ENCODE peak calls at places on chromosomes 4 and X, in seven cellular contexts. H is sigmoid colon, L is heart left ventricle, E is testis, K is transverse colon, I is gastrocnemius medialis, T is Peyer's patch. S is an unnamed sample. For H3K27me3, the result is how much of the 10 kb centered on the place peaks cover.

GRCh38 chr4:1055721-1056590 is 44.5 kb downstream of the FGFRL1 start:
- DNase-seq in T (peak), E (peak), H (peak), L (no peak), K (peak), I (no peak), S (peak)

GRCh38 chr4:65669008-65669971 is 999 bp downstream of the EPHA5 start:
- DNase-seq in L (no peak), H (peak), E (no peak), K (no peak), I (no peak), T (no peak), S (peak)

GRCh38 chr4:81466841-81467671 is 4.7 kb downstream of the RASGEF1B start:
- DNase-seq in I (peak), K (peak), H (no peak), T (peak), L (peak), E (peak), S (no peak)

GRCh38 chrX:153922932-153923857 is 2.9 kb downstream of the ARHGAP4 start:
- DNase-seq in L (peak), E (peak), K (peak), T (peak), I (peak), H (peak), S (peak)

GRCh38 chr4:15413623-15414019 is 14.2 kb upstream of the C1QTNF7 start:
- DNase-seq in H (no peak), E (no peak), L (no peak), I (no peak), T (no peak), K (no peak), S (no peak)

GRCh38 chrX:118965395-118965794 is 9.0 kb upstream of the LONRF3 start:
- DNase-seq in E (no peak), K (no peak), L (no peak), T (no peak), H (no peak), I (no peak), S (no peak)

GRCh38 chrX:119155416-119156035 is 27.9 kb upstream of the KIAA1210 start:
- DNase-seq in E (no peak), L (no peak), T (no peak), K (peak), H (no peak), I (no peak), S (no peak)

GRCh38 chrX:153598541-153599191 is at the start of gene CCNQ:
- DNase-seq in H (no peak), E (no peak), T (peak), K (peak), I (no peak), L (no peak), S (peak)

GRCh38 chr4:46441116-46441859 is 51.4 kb upstream of the GABRA2 start:
- DNase-seq in T (no peak), I (no peak), E (no peak), L (no peak), K (no peak), H (no peak), S (no peak)

GRCh38 chr4:36230523-36230922 is 13.8 kb downstream of the ARAP2 start:
- DNase-seq in K (no peak), L (no peak), I (no peak), E (no peak), H (no peak), T (no peak), S (no peak)

GRCh38 chr4:38678078-38678477 is 14.1 kb downstream of the KLF3 start:
- DNase-seq in E (no peak), I (no peak), K (no peak), L (no peak), T (no peak), H (no peak), S (no peak)

GRCh38 chr4:7393491-7394183 is 41.1 kb downstream of the PSAPL1 start:
- DNase-seq in K (no peak), L (no peak), H (no peak), I (no peak), E (no peak), T (peak), S (no peak)

GRCh38 chr4:151215295-151215694 is 61.7 kb upstream of the PRSS48 start:
- DNase-seq in H (no peak), I (no peak), T (no peak), L (no peak), K (no peak), E (peak), S (no peak)

GRCh38 chr4:140609548-140610425 is 41.0 kb upstream of the UCP1 start:
- DNase-seq in H (no peak), T (no peak), E (no peak), K (no peak), L (peak), I (no peak), S (no peak)

GRCh38 chr4:114132830-114133229 is 153.4 kb upstream of the ARSJ start:
- DNase-seq in H (no peak), E (no peak), K (no peak), I (no peak), T (no peak), L (no peak), S (no peak)

GRCh38 chr4:142201041-142201440 is 564.7 kb downstream of the IL15 start:
- DNase-seq in I (no peak), L (no peak), T (no peak), K (no peak), E (no peak), H (no peak), S (no peak)

GRCh38 chr4:27429260-27429970 is 568.8 kb downstream of the STIM2 start:
- DNase-seq in L (peak), E (no peak), K (no peak), I (no peak), T (no peak), H (no peak), S (no peak)

GRCh38 chrX:124086411-124086810 is 124.9 kb downstream of the STAG2 start:
- DNase-seq in L (no peak), T (no peak), K (no peak), H (no peak), E (no peak), I (no peak), S (no peak)
- TF ChIP-seq POLR2A in L (no peak), T (no peak), K (no peak), H (no peak), E (no peak), I (no peak), S (no peak)

GRCh38 chrX:107713205-107714195 is 62.1 kb downstream of the TSC22D3 start:
- DNase-seq in E (peak), L (no peak), H (peak), K (peak), T (peak), I (peak), S (peak)
- H3K4me3 ChIP-seq in E (no peak), L (peak), H (peak), K (peak), T (peak), I (peak), S (peak)

DNA sequence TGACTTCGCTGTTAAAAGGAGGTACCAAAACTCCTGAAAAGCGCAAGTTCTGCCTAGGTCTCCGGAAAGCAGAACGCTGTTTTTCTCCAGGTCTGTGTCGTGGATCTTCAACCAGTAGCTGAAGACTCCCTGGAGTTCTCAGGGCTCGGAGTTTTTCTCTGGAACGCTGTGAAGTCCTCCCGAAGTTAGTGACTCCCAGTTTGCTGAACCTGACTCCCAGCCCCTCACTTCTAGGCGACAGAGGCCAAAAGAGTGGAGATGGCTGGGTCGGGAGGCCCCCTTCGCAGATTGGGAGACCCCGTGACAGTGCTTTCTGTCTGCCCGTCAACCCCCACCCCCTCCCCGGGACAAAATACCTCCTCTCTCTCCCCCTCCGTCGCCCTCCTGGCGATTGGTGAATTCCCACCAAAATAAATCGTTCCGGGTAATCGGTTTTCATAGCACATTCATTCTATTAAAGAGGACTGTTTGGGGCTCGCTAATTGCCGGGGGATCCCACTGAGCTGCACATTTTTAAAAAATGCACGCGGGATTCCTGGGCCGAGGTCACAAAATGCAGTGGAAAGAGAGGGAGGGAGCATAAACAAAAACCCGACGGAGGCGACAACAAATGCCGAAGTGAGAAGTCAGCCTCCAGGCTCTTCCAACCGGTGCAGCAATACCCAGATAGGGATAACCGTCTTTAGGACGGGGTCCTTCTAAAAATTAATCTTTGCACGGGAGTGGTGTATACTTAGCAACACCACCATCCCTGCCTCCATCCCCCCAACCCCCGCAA is 4.0 kb upstream of the MSX1 start:
- DNase-seq in L (no peak), K (no peak), E (no peak), I (no peak), T (no peak), H (no peak), S (no peak)
- H3K27me3 ChIP-seq in L (half or more), K (half or more), E (under half), I (half or more), T (half or more), H (half or more), S (under half)

GRCh38 chr4:2831611-2832308 is 11.9 kb upstream of the ADD1 start:
- DNase-seq in T (peak), I (peak), K (peak), E (no peak), L (peak), H (peak), S (peak)
- TF ChIP-seq POLR2A in T (no peak), I (no peak), K (no peak), E (no peak), L (no peak), H (no peak), S (no peak)

GRCh38 chrX:54639346-54640102 is 109.5 kb downstream of the GNL3L start:
- DNase-seq in T (peak), L (peak), I (peak), E (peak), H (peak), K (peak), S (peak)
- H3K4me3 ChIP-seq in T (peak), L (peak), I (peak), E (peak), H (peak), K (peak), S (peak)

S was measured in ovary.